ENCODE peak calls at places on chromosomes 13 and 19, in four cellular contexts. B, P, N and S are unnamed samples.

GRCh38 chr13:32201809-32202208 is 113.4 kb downstream of the ZAR1L start:
- DNase-seq in B (no peak), P (no peak), N (no peak), S (no peak)

GRCh38 chr19:35266149-35266903 is 2.4 kb upstream of the USF2 start:
- DNase-seq in B (no peak), P (no peak), N (no peak), S (no peak)

GRCh38 chr19:16447015-16447384 is 24.8 kb downstream of the EPS15L1 start:
- DNase-seq in B (peak; percentile 82), P (peak; percentile 93), N (no peak), S (peak; percentile 67)

GRCh38 chr13:97125810-97126738 is 96.1 kb upstream of the MBNL2 start:
- DNase-seq in B (no peak), P (peak; percentile 76), N (no peak), S (no peak)

GRCh38 chr13:40445557-40445990 is 220.9 kb downstream of the FOXO1 start:
- DNase-seq in B (peak; percentile 72), P (no peak), N (no peak), S (no peak)

GRCh38 chr19:36222503-36222902 is 7.6 kb downstream of the ZNF146 start:
- DNase-seq in B (no peak), P (no peak), N (no peak), S (no peak)

GRCh38 chr13:92265408-92265807 is 867.0 kb downstream of the GPC5 start:
- DNase-seq in B (no peak), P (no peak), N (no peak), S (no peak)

GRCh38 chr13:100203696-100204367 is 114.9 kb downstream of the PCCA start:
- DNase-seq in B (no peak), P (peak; percentile 52), N (no peak), S (no peak)

GRCh38 chr13:92197669-92198068 is 799.2 kb downstream of the GPC5 start:
- DNase-seq in B (no peak), P (no peak), N (no peak), S (no peak)

GRCh38 chr13:109780880-109781383 is 5.5 kb downstream of the IRS2 start:
- DNase-seq in B (no peak), P (no peak), N (no peak), S (no peak)
- H3K4me1 ChIP-seq in B (peaks cover 77% of the 10 kb centered on the region), P (peaks cover 46% of the 10 kb centered on the region), N (peaks cover 27% of the 10 kb centered on the region), S (peaks cover 48% of the 10 kb centered on the region)

GRCh38 chr19:10882108-10882457 is 10.7 kb downstream of the CARM1 start:
- DNase-seq in B (peak; percentile 64), P (no peak), N (no peak), S (no peak)

GRCh38 chr19:10878253-10878652 is 6.9 kb downstream of the CARM1 start:
- DNase-seq in B (no peak), P (no peak), N (no peak), S (no peak)

GRCh38 chr19:10884273-10884672 is 12.9 kb downstream of the CARM1 start:
- DNase-seq in B (no peak), P (peak; percentile 87), N (no peak), S (no peak)

GRCh38 chr19:10885241-10886169 is 14.2 kb downstream of the CARM1 start:
- DNase-seq in B (no peak), P (peak; percentile 37), N (no peak), S (no peak)

GRCh38 chr19:10881403-10882107 is 10.2 kb downstream of the CARM1 start:
- DNase-seq in B (no peak), P (no peak), N (no peak), S (no peak)
- H3K4me1 ChIP-seq in B (peaks cover 77% of the 10 kb centered on the region), P (peaks cover 18% of the 10 kb centered on the region), N (peaks cover 14% of the 10 kb centered on the region), S (peaks cover 9% of the 10 kb centered on the region)

DNA sequence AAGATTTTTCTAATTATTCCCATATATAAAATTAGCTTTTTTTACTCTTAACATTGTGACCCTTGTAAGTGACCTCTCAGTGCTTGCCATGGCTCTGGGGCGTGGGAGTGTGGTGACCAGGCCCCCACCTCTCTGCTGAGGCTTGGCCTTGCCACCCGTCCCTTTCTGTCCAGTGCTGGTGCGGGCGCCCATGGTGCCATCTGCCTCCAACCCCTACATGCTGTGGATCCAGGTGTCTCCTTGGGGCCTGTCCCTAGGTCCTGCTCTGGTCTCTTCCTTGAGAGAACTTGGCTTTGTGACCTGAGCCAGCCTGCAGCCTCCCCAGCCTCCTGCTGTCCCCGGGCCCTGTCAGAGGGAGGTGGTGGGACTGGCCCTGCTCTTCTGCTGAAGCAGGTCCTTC is 27.4 kb downstream of the TFDP1 start:
- DNase-seq in B (no peak), P (no peak), N (no peak), S (no peak)
- H3K4me1 ChIP-seq in B (no peaks in the 10 kb centered on the region), P (no peaks in the 10 kb centered on the region), N (no peaks in the 10 kb centered on the region), S (no peaks in the 10 kb centered on the region)

GRCh38 chr19:6745965-6746364 is 6.5 kb downstream of the TRIP10 start:
- DNase-seq in B (no peak), P (no peak), N (no peak), S (no peak)
- H3K4me1 ChIP-seq in B (peaks cover 56% of the 10 kb centered on the region), P (peaks cover 23% of the 10 kb centered on the region), N (peaks cover 66% of the 10 kb centered on the region), S (peaks cover 6% of the 10 kb centered on the region)

GRCh38 chr19:46626441-46626840 is 1.6 kb upstream of the PTGIR start:
- DNase-seq in B (no peak), P (no peak), N (no peak), S (no peak)
- H3K4me1 ChIP-seq in B (peaks cover 66% of the 10 kb centered on the region), P (peaks cover 28% of the 10 kb centered on the region), N (peaks cover 15% of the 10 kb centered on the region), S (peaks cover 19% of the 10 kb centered on the region)